ENCODE peak calls at places on chromosomes 12 and 14, in five cellular contexts. N, W, K, D and M are unnamed samples.

GRCh38 chr12:59372971-59373370 is 222.9 kb upstream of the SLC16A7 start:
- DNase-seq in D (no peak), N (peak), W (no peak), K (peak), M (no peak)

GRCh38 chr12:89709994-89710872 is 1.6 kb upstream of the ATP2B1 start:
- DNase-seq in D (peak), W (peak), K (peak), N (peak), M (no peak)

GRCh38 chr14:68590233-68590535 is 202.7 kb downstream of the ZFP36L1 start:
- DNase-seq in K (no peak), W (no peak), D (no peak), N (no peak), M (no peak)

GRCh38 chr14:96011609-96012008 is 27.6 kb upstream of the C14orf132 start:
- DNase-seq in W (no peak), K (no peak), D (no peak), N (no peak), M (no peak)

GRCh38 chr14:100714205-100714781 is 12.4 kb upstream of the DLK1 start:
- DNase-seq in K (peak), W (no peak), D (no peak), N (no peak), M (no peak)

GRCh38 chr12:67193705-67194104 is 75.5 kb upstream of the CAND1 start:
- DNase-seq in N (peak), K (peak), D (no peak), W (no peak), M (peak)

GRCh38 chr12:124509676-124510300 is 57.6 kb downstream of the NCOR2 start:
- DNase-seq in N (peak), W (no peak), D (no peak), K (no peak), M (no peak)

GRCh38 chr14:55752580-55753365 is 172.8 kb downstream of the KTN1 start:
- DNase-seq in W (peak), K (no peak), N (peak), D (no peak), M (peak)

GRCh38 chr14:76812093-76812421 is 625 bp downstream of the ANGEL1 start:
- DNase-seq in W (peak), K (peak), D (no peak), N (no peak), M (no peak)

GRCh38 chr14:24428628-24429394 is 657 bp downstream of the CBLN3 start:
- DNase-seq in K (no peak), D (no peak), N (no peak), W (no peak), M (no peak)

GRCh38 chr14:52885230-52885629 is 65.6 kb downstream of the FERMT2 start:
- DNase-seq in K (no peak), N (no peak), D (no peak), W (no peak), M (no peak)

GRCh38 chr14:93977790-93978581 is 1.6 kb upstream of the ASB2 start:
- DNase-seq in N (no peak), W (no peak), D (no peak), K (peak), M (no peak)

GRCh38 chr12:79364197-79364596 is 326.6 kb downstream of the PAWR start:
- DNase-seq in K (no peak), N (peak), D (no peak), W (no peak), M (no peak)

GRCh38 chr12:52636189-52636588 is 15.8 kb downstream of the KRT2 start:
- DNase-seq in W (no peak), N (no peak), K (no peak), D (no peak), M (no peak)

GRCh38 chr12:1504304-1505150 is 89.9 kb downstream of the FBXL14 start:
- DNase-seq in W (no peak), N (no peak), D (no peak), K (no peak), M (no peak)

GRCh38 chr14:100734031-100734990 is 7.6 kb downstream of the DLK1 start:
- DNase-seq in K (no peak), N (no peak), D (no peak), W (no peak), M (no peak)

GRCh38 chr12:86837246-86837645 is 581.1 kb upstream of the MGAT4C start:
- DNase-seq in N (no peak), K (no peak), W (no peak), D (no peak), M (no peak)

GRCh38 chr12:86838264-86838663 is 582.1 kb upstream of the MGAT4C start:
- DNase-seq in D (no peak), K (no peak), N (no peak), W (no peak), M (no peak)

GRCh38 chr12:86834217-86834616 is 578.0 kb upstream of the MGAT4C start:
- DNase-seq in W (no peak), K (no peak), D (no peak), N (no peak), M (no peak)

GRCh38 chr12:86838709-86839108 is 582.5 kb upstream of the MGAT4C start:
- DNase-seq in W (no peak), N (peak), K (no peak), D (no peak), M (no peak)
- TF ChIP-seq CTCF in W (no peak), N (no peak), K (no peak), D (no peak), M (no peak)

GRCh38 chr14:97414718-97415098 is 617.5 kb downstream of the VRK1 start:
- DNase-seq in K (peak), N (no peak), W (no peak), D (no peak), M (no peak)

GRCh38 chr14:97411938-97412612 is 614.9 kb downstream of the VRK1 start:
- DNase-seq in D (no peak), K (peak), W (no peak), N (no peak), M (no peak)

GRCh38 chr14:97410667-97411286 is 613.6 kb downstream of the VRK1 start:
- DNase-seq in D (no peak), N (no peak), K (peak), W (no peak), M (no peak)

GRCh38 chr14:97413991-97414717 is 617.0 kb downstream of the VRK1 start:
- DNase-seq in K (no peak), W (no peak), D (no peak), N (no peak), M (no peak)

DNA sequence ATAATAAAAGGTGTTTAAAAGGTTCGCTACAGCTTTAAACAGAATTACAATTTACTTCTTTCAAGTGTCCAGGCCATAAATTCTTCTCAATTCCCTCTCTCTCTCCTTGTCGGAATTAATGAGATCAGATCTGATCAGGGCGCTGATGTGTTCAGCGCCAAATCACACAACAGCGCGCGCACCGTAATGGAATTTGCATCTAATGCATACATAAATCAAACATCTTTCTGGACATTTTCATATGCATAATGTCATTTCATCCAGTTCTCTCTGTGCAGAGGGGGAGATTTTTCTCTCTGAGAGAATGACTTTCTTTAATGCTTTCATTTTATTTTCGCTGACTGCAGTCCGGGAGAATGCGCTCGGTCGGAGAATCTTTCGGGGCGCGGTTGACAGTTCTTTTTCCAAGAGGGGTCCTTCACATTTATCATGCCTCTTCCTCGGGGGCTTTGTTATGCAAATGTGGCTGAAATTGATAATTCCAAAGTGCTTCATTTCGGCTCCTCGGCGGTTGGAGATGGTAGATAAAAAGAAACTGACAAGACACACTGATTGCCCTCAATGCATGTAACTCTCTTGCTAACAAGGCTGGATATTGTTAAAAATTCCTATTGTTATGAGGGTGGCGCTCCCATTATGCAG is 615.9 kb downstream of the VRK1 start:
- DNase-seq in N (no peak), D (no peak), K (peak), W (no peak), M (no peak)
- H3K4me3 ChIP-seq in N (peak), D (peak), K (peak), W (no peak), M (no peak)

DNA sequence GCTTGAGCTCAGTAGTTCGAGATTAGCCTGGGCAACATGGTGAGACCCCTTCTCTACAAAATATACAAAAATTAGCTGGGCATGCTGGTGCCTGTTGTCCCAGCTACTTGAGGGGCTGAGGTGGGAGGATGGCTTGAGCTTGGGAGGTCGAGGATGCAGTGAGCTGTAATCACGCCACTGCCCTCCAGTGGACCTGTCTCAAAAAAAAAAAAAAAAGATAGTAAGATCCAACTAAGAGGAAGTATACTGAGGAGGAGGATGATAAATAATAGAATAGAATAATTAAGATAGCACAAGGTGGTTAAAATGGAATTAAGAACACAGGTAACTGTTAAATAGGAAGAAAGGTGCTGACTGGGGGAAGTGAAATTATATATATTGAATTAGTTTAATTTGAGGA is 37.0 kb upstream of the BAZ1A start:
- DNase-seq in D (no peak), N (no peak), K (peak), W (no peak), M (no peak)
- TF ChIP-seq CTCF in D (no peak), N (no peak), K (no peak), W (peak), M (no peak)

GRCh38 chr12:47820631-47821345 is 1.1 kb upstream of the HDAC7 start:
- DNase-seq in K (no peak), W (peak), D (peak), N (peak), M (no peak)
- H3K4me3 ChIP-seq in K (peak), W (peak), D (peak), N (peak), M (peak)

GRCh38 chr12:80490329-80490728 is 46.3 kb downstream of the PTPRQ start:
- DNase-seq in W (no peak), K (no peak), D (no peak), N (no peak), M (no peak)
- TF ChIP-seq CTCF in W (no peak), K (no peak), D (no peak), N (no peak), M (no peak)

DNA sequence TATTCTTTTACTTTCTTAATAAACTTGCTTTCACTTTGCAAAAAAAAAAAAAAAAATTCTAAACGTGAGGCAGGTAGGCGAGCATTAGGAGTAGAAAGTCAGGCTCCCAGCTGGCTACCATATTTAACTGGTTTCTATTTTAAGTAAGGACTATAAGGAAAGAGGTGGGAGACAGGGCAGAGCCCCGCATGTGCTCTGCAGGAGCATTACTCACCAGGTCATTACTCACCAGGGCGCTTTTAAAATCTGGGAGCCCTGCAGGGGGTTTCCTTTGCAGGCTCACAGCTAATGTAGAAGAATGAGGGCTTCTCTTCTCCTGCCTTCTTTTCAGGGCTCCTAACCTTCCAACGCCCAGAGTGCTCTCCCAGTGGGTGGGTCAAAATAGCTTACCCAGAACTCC is 14.0 kb upstream of the DPF3 start:
- DNase-seq in D (no peak), K (no peak), W (no peak), N (peak), M (no peak)
- H3K4me3 ChIP-seq in D (peak), K (no peak), W (no peak), N (no peak), M (no peak)

GRCh38 chr12:110224379-110225304 is 56.4 kb upstream of the ATP2A2 start:
- DNase-seq in W (peak), D (no peak), N (peak), K (no peak), M (peak)
- TF ChIP-seq CTCF in W (peak), D (peak), N (peak), K (no peak), M (peak)

DNA sequence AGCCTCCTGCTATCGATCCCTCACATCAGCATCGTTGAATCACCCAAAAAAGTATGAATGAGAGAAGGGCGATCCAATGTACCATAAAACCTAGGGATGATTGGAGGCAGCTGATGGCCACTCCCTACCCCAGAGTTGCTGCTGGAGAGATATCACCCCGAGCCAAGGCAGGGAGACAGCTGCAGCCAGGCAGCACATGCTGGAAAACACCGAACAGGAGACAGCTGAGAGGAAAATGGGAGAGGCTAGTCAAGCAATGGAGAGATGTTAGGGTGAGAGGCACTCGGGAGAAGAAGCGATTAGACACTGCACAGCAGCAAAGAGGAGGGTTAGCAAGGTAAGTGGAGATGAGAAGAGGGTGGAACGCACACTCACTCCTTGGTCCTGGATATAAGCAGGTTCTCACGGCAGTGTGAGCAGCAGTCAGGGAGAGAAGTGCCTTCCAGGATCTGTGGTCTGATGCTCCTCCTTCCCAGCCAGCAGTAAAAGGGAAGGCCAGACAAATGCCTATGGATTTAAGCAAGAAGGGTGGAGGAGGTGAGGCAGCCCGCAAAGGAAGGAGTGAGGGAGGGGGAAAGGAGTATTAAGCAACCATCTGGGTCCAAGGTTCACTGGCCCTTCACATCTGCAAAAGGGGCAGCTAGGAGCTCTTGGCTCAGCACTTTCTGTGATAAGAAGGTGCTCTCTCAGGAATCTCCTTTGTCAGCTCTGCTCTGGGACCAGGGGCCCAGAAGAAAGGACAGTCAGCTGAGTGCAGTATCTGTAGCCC is at the start of gene SLC7A7:
- DNase-seq in K (no peak), W (peak), D (no peak), N (peak), M (no peak)
- H3K4me3 ChIP-seq in K (no peak), W (peak), D (peak), N (peak), M (no peak)